ENCODE peak calls at places on chromosomes 7 and 10, in ten cellular contexts. T, H, R, I, X, A, M, Q, Z and J are unnamed samples. For H3K27me3, the result is how much of the 10 kb centered on the place peaks cover.

GRCh38 chr7:41272664-41273063 is 430.2 kb downstream of the INHBA start:
- DNase-seq in R (no peak), A (no peak), M (no peak), T (no peak), I (no peak), Q (no peak), H (no peak), Z (peak), X (no peak), J (no peak)

GRCh38 chr10:75208177-75208576 is 2.4 kb upstream of the VDAC2 start:
- DNase-seq in T (no peak), Z (no peak), R (no peak), Q (peak), H (peak), X (no peak), A (peak), I (peak), M (peak), J (no peak)

GRCh38 chr7:86643478-86644281 is at the start of gene GRM3:
- DNase-seq in Q (peak), M (peak), I (peak), Z (no peak), R (peak), T (peak), X (no peak), A (no peak), H (no peak), J (no peak)

GRCh38 chr10:132411561-132412253 is 14.7 kb downstream of the PWWP2B start:
- DNase-seq in I (peak), R (no peak), Q (peak), M (peak), X (no peak), H (no peak), T (no peak), Z (no peak), A (no peak), J (no peak)

GRCh38 chr10:13450078-13450477 is 78.7 kb downstream of the BEND7 start:
- DNase-seq in I (peak), Q (no peak), R (no peak), H (peak), M (peak), A (peak), Z (peak), T (no peak), X (no peak), J (no peak)

GRCh38 chr7:149872419-149873073 is 1.2 kb upstream of the ATP6V0E2 start:
- DNase-seq in Q (peak), H (peak), I (peak), Z (peak), X (no peak), M (peak), A (peak), R (peak), T (peak), J (no peak)

GRCh38 chr10:119426699-119427098 is 115.8 kb downstream of the RGS10 start:
- DNase-seq in A (no peak), M (no peak), R (no peak), I (no peak), T (no peak), H (no peak), Q (no peak), Z (no peak), X (no peak), J (no peak)

GRCh38 chr10:128064615-128065580 is 61.3 kb downstream of the MKI67 start:
- DNase-seq in T (no peak), Z (peak), A (no peak), R (no peak), Q (no peak), X (peak), I (peak), H (peak), M (peak), J (peak)

GRCh38 chr10:75640803-75641202 is 209.4 kb downstream of the LRMDA start:
- DNase-seq in T (no peak), H (no peak), Q (no peak), M (no peak), Z (no peak), R (no peak), X (no peak), I (no peak), A (no peak), J (no peak)

GRCh38 chr10:54742416-54742815 is 58.6 kb downstream of the PCDH15 start:
- DNase-seq in M (no peak), Q (no peak), Z (no peak), H (peak), T (no peak), R (no peak), I (no peak), A (no peak), X (no peak), J (no peak)

GRCh38 chr10:35635576-35635975 is 6.5 kb downstream of the FZD8 start:
- DNase-seq in Q (peak), M (peak), R (peak), X (peak), H (peak), Z (no peak), T (peak), I (peak), A (peak), J (peak)

GRCh38 chr10:89553064-89553734 is 17.8 kb upstream of the SLC16A12 start:
- DNase-seq in H (peak), I (peak), X (no peak), M (peak), R (no peak), A (peak), Z (peak), T (no peak), Q (peak), J (no peak)

GRCh38 chr7:101399759-101400158 is 37.1 kb downstream of the COL26A1 start:
- DNase-seq in H (no peak), Q (no peak), M (peak), R (no peak), I (peak), T (no peak), A (no peak), Z (no peak), X (no peak), J (no peak)

GRCh38 chr10:102802920-102803534 is 34.2 kb downstream of the CYP17A1 start:
- DNase-seq in M (peak), A (no peak), R (peak), Q (peak), X (no peak), Z (no peak), H (peak), I (peak), T (no peak), J (no peak)

GRCh38 chr7:92944633-92945032 is 108.3 kb upstream of the CDK6 start:
- DNase-seq in T (no peak), R (no peak), Z (no peak), Q (no peak), M (peak), A (no peak), X (no peak), H (no peak), I (peak), J (no peak)

GRCh38 chr7:128121731-128122576 is 90.7 kb upstream of the LRRC4 start:
- DNase-seq in M (no peak), X (no peak), Z (no peak), Q (no peak), I (peak), A (no peak), R (peak), T (no peak), H (no peak), J (no peak)

GRCh38 chr10:132331956-132332749 is at the start of gene LRRC27:
- DNase-seq in R (peak), Z (peak), T (peak), X (peak), M (peak), A (peak), H (peak), I (peak), Q (peak), J (peak)

GRCh38 chr10:23199768-23200511 is 7.8 kb downstream of the PTF1A start:
- DNase-seq in I (no peak), Q (no peak), R (peak), M (no peak), T (peak), X (no peak), Z (no peak), H (no peak), A (no peak), J (no peak)
- TF ChIP-seq EZH2 in I (peak), Q (no peak), R (peak), M (no peak), T (peak), X (no peak), Z (no peak), H (no peak), A (no peak), J (no peak)

DNA sequence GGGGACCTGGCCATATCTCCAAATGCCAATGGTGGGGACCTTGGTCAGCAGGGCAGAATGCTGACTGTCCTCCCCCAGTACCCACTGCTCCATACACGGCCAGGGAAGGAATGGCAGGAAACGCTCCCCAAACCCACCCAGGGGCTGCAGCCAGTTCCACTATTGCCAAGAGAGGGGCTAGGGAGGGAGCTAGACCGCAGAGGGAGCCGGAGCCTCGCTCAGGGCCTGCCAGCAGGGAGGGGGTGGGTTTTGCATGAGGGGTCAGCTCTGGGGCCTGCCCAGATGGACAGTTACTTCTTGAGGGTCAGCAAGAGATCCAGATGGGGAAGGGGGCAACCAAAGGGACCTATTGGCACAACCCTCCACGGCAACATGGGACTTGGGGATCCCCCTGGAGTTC is 12.8 kb downstream of the FGF8 start:
- DNase-seq in Z (no peak), Q (no peak), R (no peak), T (no peak), H (no peak), M (no peak), X (no peak), I (no peak), A (no peak), J (no peak)
- H3K27me3 ChIP-seq in Z (under half), Q (under half), R (under half), T (under half), H (under half), M (under half), X (under half), I (under half), A (under half), J (under half)

GRCh38 chr10:98031440-98031839 is 1.0 kb upstream of the CRTAC1 start:
- DNase-seq in T (no peak), A (no peak), Q (no peak), M (no peak), H (no peak), I (no peak), X (no peak), R (no peak), Z (no peak), J (no peak)
- TF ChIP-seq EZH2 in T (peak), A (peak), Q (peak), M (no peak), H (no peak), I (no peak), X (no peak), R (peak), Z (no peak), J (no peak)

GRCh38 chr10:113557389-113558321 is 4.8 kb downstream of the HABP2 start:
- DNase-seq in X (no peak), M (no peak), I (no peak), R (peak), A (no peak), Q (no peak), H (no peak), T (peak), Z (no peak), J (no peak)

GRCh38 chr10:113555245-113555644 is 2.4 kb downstream of the HABP2 start:
- DNase-seq in M (no peak), I (no peak), Q (no peak), A (no peak), X (no peak), R (no peak), H (no peak), Z (no peak), T (no peak), J (no peak)

GRCh38 chr10:113554214-113554613 is 1.4 kb downstream of the HABP2 start:
- DNase-seq in M (no peak), X (no peak), R (no peak), I (no peak), Q (no peak), T (no peak), H (no peak), A (no peak), Z (no peak), J (no peak)

GRCh38 chr10:113558336-113558735 is 5.5 kb downstream of the HABP2 start:
- DNase-seq in M (no peak), A (no peak), X (no peak), R (peak), Z (no peak), T (peak), Q (no peak), H (no peak), I (no peak), J (no peak)

GRCh38 chr10:113555751-113556150 is 2.9 kb downstream of the HABP2 start:
- DNase-seq in Z (no peak), A (no peak), R (no peak), X (no peak), H (no peak), I (no peak), M (no peak), T (peak), Q (peak), J (no peak)
- H3K27me3 ChIP-seq in Z (under half), A (under half), R (half or more), X (under half), H (under half), I (under half), M (under half), T (under half), Q (under half), J (under half)

GRCh38 chr7:76358053-76358477 is 726 bp downstream of the YWHAG start:
- DNase-seq in I (peak), Q (peak), H (peak), A (no peak), X (peak), T (peak), M (no peak), R (peak), Z (no peak), J (peak)
- TF ChIP-seq EZH2 in I (no peak), Q (no peak), H (no peak), A (no peak), X (no peak), T (no peak), M (no peak), R (no peak), Z (no peak), J (no peak)

DNA sequence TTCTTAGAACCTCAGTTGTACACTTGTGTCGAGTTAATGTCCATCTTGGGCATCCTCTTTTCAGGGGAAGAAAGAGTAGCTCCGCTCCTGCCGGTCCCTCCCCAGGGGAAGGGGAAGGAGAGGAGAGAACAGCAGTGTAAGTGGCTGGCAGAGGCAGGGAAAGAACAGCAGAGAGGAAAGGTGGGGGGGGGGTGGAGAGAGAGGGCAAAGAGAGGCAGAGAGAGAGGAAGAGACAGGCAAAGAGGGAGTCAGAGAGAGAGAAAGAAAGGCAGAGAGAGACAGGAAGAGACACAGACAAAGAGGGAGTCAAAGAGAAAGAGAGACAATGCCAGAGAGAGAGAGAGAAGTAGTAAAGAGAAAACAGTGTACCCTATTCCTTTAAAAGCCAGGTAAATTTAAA is 53.9 kb downstream of the MRPS24 start:
- DNase-seq in Q (no peak), R (no peak), H (no peak), A (no peak), Z (no peak), M (no peak), X (no peak), I (no peak), T (no peak), J (no peak)
- H3K27me3 ChIP-seq in Q (under half), R (under half), H (under half), A (under half), Z (under half), M (under half), X (under half), I (under half), T (under half), J (under half)

DNA sequence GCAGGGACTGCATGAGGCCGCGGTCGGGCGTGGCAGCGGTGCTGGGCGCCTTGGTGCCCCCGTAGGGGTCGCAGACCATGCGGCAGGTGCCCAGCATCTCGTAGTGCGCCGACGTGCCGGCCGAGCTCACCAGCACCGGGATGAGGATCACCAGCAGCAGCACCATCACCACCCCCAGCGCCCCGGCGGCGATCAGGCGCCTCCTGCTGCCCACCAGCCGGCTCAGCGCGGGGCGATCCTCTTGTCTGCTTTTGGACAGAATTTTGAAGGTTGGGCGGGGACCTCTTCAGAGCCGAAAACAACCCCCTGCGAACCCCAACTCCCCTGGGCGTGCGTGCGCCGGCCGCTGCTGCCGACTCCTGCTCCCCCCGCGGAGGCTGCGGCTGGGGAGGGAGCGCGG is 779 bp downstream of the C1QL3 start:
- DNase-seq in A (no peak), Z (no peak), T (peak), Q (peak), I (peak), H (peak), R (peak), X (no peak), M (peak), J (no peak)
- TF ChIP-seq EZH2 in A (peak), Z (no peak), T (peak), Q (no peak), I (no peak), H (peak), R (no peak), X (no peak), M (peak), J (no peak)

GRCh38 chr7:51316262-51316665 is 345 bp downstream of the COBL start:
- DNase-seq in Z (peak), Q (peak), M (no peak), A (no peak), R (peak), T (no peak), X (no peak), I (peak), H (no peak), J (peak)
- H3K27me3 ChIP-seq in Z (under half), Q (under half), M (under half), A (under half), R (under half), T (under half), X (under half), I (half or more), H (under half), J (under half)